ENCODE peak calls at places on chromosomes 3 and 15, in nine cellular contexts. T, P, I, B, M, V, C, Q and F are unnamed samples.

GRCh38 chr3:65561617-65562016 is 477.1 kb downstream of the MAGI1 start:
- DNase-seq in T (no peak), I (no peak), V (no peak), Q (no peak), C (no peak), B (no peak), P (no peak), M (no peak), F (no peak)

GRCh38 chr3:104101736-104102135 is 1265.0 kb upstream of the ALCAM start:
- DNase-seq in V (no peak), Q (no peak), M (peak), I (no peak), T (peak), P (no peak), B (no peak), C (no peak), F (no peak)

GRCh38 chr3:115503386-115503785 is 119.9 kb upstream of the GAP43 start:
- DNase-seq in C (no peak), B (no peak), V (no peak), T (peak), Q (no peak), I (no peak), M (no peak), P (no peak), F (no peak)

GRCh38 chr15:50857763-50858162 is 50.7 kb upstream of the AP4E1 start:
- DNase-seq in T (no peak), I (no peak), B (no peak), Q (no peak), C (no peak), M (no peak), V (no peak), P (no peak), F (no peak)

GRCh38 chr3:39269528-39269927 is 10.3 kb downstream of the CX3CR1 start:
- DNase-seq in P (no peak), I (no peak), C (no peak), M (no peak), V (no peak), T (no peak), B (no peak), Q (no peak), F (no peak)

GRCh38 chr3:47362704-47363103 is 18.1 kb upstream of the PTPN23 start:
- DNase-seq in I (no peak), T (no peak), C (no peak), Q (no peak), V (no peak), B (no peak), M (no peak), P (no peak), F (no peak)

GRCh38 chr15:57890351-57890750 is 175.2 kb downstream of the ALDH1A2 start:
- DNase-seq in C (no peak), P (no peak), T (no peak), M (peak), I (no peak), B (no peak), V (no peak), Q (no peak), F (no peak)

GRCh38 chr3:147903037-147903436 is 493.9 kb downstream of the ZIC1 start:
- DNase-seq in Q (no peak), V (no peak), T (no peak), B (no peak), I (no peak), P (no peak), M (no peak), C (no peak), F (no peak)

GRCh38 chr15:80445300-80446041 is 41.3 kb downstream of the ARNT2 start:
- DNase-seq in Q (no peak), B (no peak), M (no peak), P (no peak), I (no peak), T (no peak), V (no peak), C (no peak), F (no peak)

GRCh38 chr3:177538064-177538742 is 340.9 kb upstream of the TBL1XR1 start:
- DNase-seq in Q (no peak), C (no peak), M (no peak), P (no peak), I (no peak), B (peak), V (peak), T (peak), F (no peak)

GRCh38 chr3:149547413-149547812 is 72.9 kb downstream of the TM4SF4 start:
- DNase-seq in V (no peak), Q (no peak), B (peak), T (peak), M (no peak), P (no peak), C (peak), I (no peak), F (peak)

GRCh38 chr3:33885496-33885895 is 87.1 kb downstream of the PDCD6IP start:
- DNase-seq in B (no peak), V (no peak), P (no peak), C (no peak), M (no peak), T (no peak), I (no peak), Q (no peak), F (no peak)

GRCh38 chr15:98658831-98659699 is 10.7 kb downstream of the IGF1R start:
- DNase-seq in M (peak), B (peak), P (no peak), Q (no peak), I (no peak), C (no peak), T (peak), V (peak), F (peak)

GRCh38 chr3:107208100-107208499 is 169.1 kb upstream of the CCDC54 start:
- DNase-seq in V (no peak), C (no peak), I (peak), M (peak), P (no peak), T (peak), B (peak), Q (peak), F (peak)

GRCh38 chr3:175951047-175951694 is 1092.0 kb downstream of the NAALADL2 start:
- DNase-seq in T (peak), Q (peak), C (no peak), V (no peak), M (peak), I (no peak), B (no peak), P (no peak), F (no peak)

GRCh38 chr3:69712933-69713332 is 26.3 kb upstream of the MITF start:
- DNase-seq in P (no peak), V (no peak), B (no peak), I (no peak), C (no peak), M (no peak), T (no peak), Q (no peak), F (no peak)

GRCh38 chr3:193680220-193680619 is 87.2 kb downstream of the OPA1 start:
- DNase-seq in I (peak), V (no peak), T (no peak), C (no peak), B (no peak), M (no peak), Q (peak), P (no peak), F (no peak)

GRCh38 chr3:171757377-171758034 is 52.8 kb downstream of the PLD1 start:
- DNase-seq in V (no peak), P (no peak), M (no peak), I (no peak), C (no peak), B (no peak), Q (no peak), T (no peak), F (no peak)

GRCh38 chr3:197584733-197585132 is 29.0 kb upstream of the BDH1 start:
- DNase-seq in T (no peak), V (no peak), C (no peak), P (no peak), I (no peak), M (no peak), Q (no peak), B (no peak), F (no peak)

GRCh38 chr15:25391971-25392733 is 46.7 kb downstream of the UBE3A start:
- DNase-seq in B (no peak), M (peak), C (no peak), Q (no peak), P (no peak), I (peak), V (no peak), T (peak), F (no peak)

GRCh38 chr3:48553886-48554845 is 2.4 kb downstream of the PFKFB4 start:
- DNase-seq in P (no peak), V (no peak), I (no peak), T (no peak), Q (no peak), B (no peak), M (peak), C (no peak), F (no peak)

GRCh38 chr3:51813539-51813938 is 34.5 kb upstream of the IQCF6 start:
- DNase-seq in M (no peak), V (peak), P (peak), C (no peak), I (no peak), T (no peak), B (peak), Q (no peak), F (no peak)

GRCh38 chr3:194983620-194984019 is 287.3 kb downstream of the XXYLT1 start:
- DNase-seq in B (no peak), I (no peak), T (no peak), M (no peak), Q (no peak), C (peak), V (no peak), P (no peak), F (peak)

GRCh38 chr15:68729789-68730201 is 90.9 kb downstream of the ANP32A start:
- DNase-seq in I (peak), Q (no peak), V (no peak), P (no peak), B (peak), T (peak), C (peak), M (no peak), F (no peak)

DNA sequence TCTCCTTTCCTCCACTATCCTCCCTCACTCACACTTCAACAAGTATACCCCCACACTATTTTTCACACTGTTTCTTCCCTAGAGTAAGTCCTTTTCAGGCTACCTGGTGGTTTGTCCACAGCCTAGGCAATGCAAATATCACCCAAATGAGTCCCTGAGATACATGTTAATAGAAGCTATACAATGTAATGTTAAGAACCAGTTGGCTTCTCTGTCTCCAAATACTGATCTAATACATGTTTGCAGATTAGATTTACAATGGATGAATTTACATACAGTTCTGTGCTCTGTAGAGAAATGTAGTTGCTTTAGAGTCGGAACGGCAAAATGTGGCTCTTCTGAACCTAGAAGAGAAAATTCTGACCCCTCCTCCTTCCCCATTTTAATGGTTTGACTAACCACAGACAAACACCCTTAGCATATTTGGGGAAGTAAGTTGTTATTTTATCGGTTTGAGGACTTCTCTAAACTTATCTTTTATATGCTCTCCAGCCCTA is 63.6 kb upstream of the MBNL1 start:
- DNase-seq in B (no peak), T (no peak), M (no peak), P (no peak), V (no peak), Q (no peak), C (no peak), I (no peak), F (no peak)
- H3K4me3 ChIP-seq in B (no peak), T (no peak), M (no peak), P (peak), V (no peak), Q (no peak), C (no peak), I (no peak), F (no peak)

GRCh38 chr3:118501152-118501551 is 533.5 kb downstream of the IGSF11 start:
- DNase-seq in T (peak), M (peak), B (peak), V (peak), I (no peak), Q (no peak), P (peak), C (peak), F (no peak)

GRCh38 chr3:118495243-118495642 is 539.4 kb downstream of the IGSF11 start:
- DNase-seq in T (no peak), I (no peak), Q (no peak), M (no peak), C (no peak), V (no peak), B (no peak), P (no peak), F (no peak)
- TF ChIP-seq CTCF in T (no peak), I (no peak), Q (no peak), M (no peak), C (no peak), V (no peak), B (no peak), P (no peak), F (no peak)

DNA sequence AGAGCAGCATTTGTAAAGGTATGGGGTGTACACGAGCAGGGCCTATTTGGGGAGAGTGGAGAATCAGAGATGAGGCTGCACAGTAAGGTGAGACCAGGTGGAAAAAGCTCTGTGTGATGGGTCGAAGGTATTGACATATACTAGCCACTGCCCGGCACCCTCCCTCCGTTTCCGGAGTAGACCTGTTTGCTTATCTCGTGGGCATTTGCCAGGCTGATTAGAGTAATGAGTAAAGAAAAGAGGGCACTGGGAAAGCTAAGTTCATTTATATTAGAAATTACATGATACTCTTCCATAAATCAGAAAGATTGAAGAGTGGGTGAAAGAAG is 46.2 kb upstream of the ATG7 start:
- DNase-seq in V (no peak), Q (no peak), B (no peak), T (no peak), I (no peak), M (no peak), C (no peak), P (no peak), F (no peak)
- H3K4me3 ChIP-seq in V (peak), Q (no peak), B (no peak), T (peak), I (peak), M (peak), C (no peak), P (peak), F (peak)

GRCh38 chr3:74711913-74712512 is 97.6 kb upstream of the CNTN3 start:
- DNase-seq in V (no peak), P (no peak), B (no peak), T (no peak), Q (no peak), I (no peak), M (no peak), C (no peak), F (no peak)
- TF ChIP-seq CTCF in V (no peak), P (no peak), B (no peak), T (no peak), Q (no peak), I (no peak), M (no peak), C (no peak), F (no peak)

DNA sequence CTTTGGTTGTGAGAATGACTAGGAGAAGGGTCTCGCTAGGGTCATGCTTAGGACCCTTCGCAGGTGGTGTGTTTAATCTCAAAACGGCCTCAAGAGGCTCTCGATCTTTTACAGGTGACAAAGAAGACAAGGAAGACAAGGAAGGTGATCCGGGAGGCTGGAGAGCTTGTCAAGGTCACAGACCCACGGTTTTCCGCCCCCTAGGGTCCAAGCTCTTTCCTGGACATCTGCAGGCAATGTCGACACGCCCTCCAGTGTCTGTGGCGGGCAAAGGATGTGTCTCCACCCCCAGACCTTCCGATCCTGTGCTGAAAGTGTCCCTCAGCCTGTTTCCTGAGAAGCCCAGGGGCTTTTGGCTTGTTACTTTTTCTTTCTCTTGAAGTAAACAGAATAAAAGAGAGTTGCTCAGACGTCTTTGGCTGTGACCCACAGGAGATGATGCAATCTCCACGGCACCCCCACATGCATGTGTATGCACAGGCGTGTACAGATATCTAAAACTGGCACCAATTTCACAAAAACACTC is 108.7 kb downstream of the KLF13 start:
- DNase-seq in Q (peak), C (peak), V (peak), I (no peak), B (peak), M (peak), P (peak), T (peak), F (peak)
- H3K4me3 ChIP-seq in Q (peak), C (peak), V (no peak), I (no peak), B (no peak), M (peak), P (peak), T (no peak), F (no peak)